ENCODE peak calls at places on chromosomes 5 and 9, in four cellular contexts. Z is Caco-2, O is BE2C, K is heart right ventricle. P is an unnamed sample.

GRCh38 chr9:97313243-97313642 is 5.8 kb downstream of the CCDC180 start:
- DNase-seq in K (no peak), Z (no peak), O (no peak), P (no peak)

GRCh38 chr5:179264053-179264540 is 81.2 kb downstream of the ADAMTS2 start:
- DNase-seq in K (no peak), Z (peak), O (no peak), P (no peak)

GRCh38 chr5:38414348-38414747 is 142.1 kb downstream of the LIFR start:
- DNase-seq in Z (no peak), K (no peak), O (no peak), P (no peak)

GRCh38 chr9:125631391-125632085 is 75.5 kb downstream of the MAPKAP1 start:
- DNase-seq in K (no peak), O (peak), Z (no peak), P (peak)

GRCh38 chr5:153885166-153885565 is 153.5 kb downstream of the FAM114A2 start:
- DNase-seq in O (no peak), K (no peak), Z (no peak), P (no peak)

GRCh38 chr5:110925398-110925797 is 146.1 kb upstream of the TSLP start:
- DNase-seq in Z (no peak), K (no peak), O (no peak), P (peak)

GRCh38 chr9:93814561-93814960 is 140.6 kb downstream of the BARX1 start:
- DNase-seq in K (no peak), Z (no peak), O (no peak), P (no peak)

GRCh38 chr5:180532268-180532667 is 38.1 kb downstream of the CNOT6 start:
- DNase-seq in O (no peak), Z (no peak), K (no peak), P (no peak)

GRCh38 chr9:684055-684949 is 157.2 kb upstream of the DMRT1 start:
- DNase-seq in K (no peak), O (no peak), Z (no peak), P (peak)
- TF ChIP-seq CTCF in K (no peak), O (no peak), Z (no peak), P (no peak)

GRCh38 chr9:92295240-92295790 is 1.8 kb upstream of the IARS1 start:
- DNase-seq in O (no peak), K (no peak), Z (no peak), P (no peak)
- H3K4me3 ChIP-seq in O (no peak), K (no peak), Z (no peak), P (no peak)

GRCh38 chr5:65663804-65664521 is 39.1 kb downstream of the SHLD3 start:
- DNase-seq in Z (no peak), K (no peak), O (peak), P (peak)
- TF ChIP-seq CTCF in Z (peak), K (no peak), O (peak), P (peak)

GRCh38 chr9:127980706-127981558 is at the start of gene EEIG1:
- DNase-seq in K (peak), Z (peak), O (peak), P (peak)

GRCh38 chr9:127985011-127985410 is 4.2 kb upstream of the EEIG1 start:
- DNase-seq in K (no peak), O (no peak), Z (no peak), P (no peak)

GRCh38 chr9:127983847-127984289 is 3.1 kb upstream of the EEIG1 start:
- DNase-seq in O (no peak), Z (no peak), K (peak), P (no peak)

GRCh38 chr9:127981559-127982121 is 851 bp upstream of the EEIG1 start:
- DNase-seq in O (no peak), Z (no peak), K (peak), P (no peak)

GRCh38 chr9:127982912-127983311 is 2.1 kb upstream of the EEIG1 start:
- DNase-seq in K (no peak), Z (no peak), O (no peak), P (no peak)
- H3K4me3 ChIP-seq in K (no peak), Z (no peak), O (no peak), P (no peak)

GRCh38 chr9:36204906-36205547 is 14.3 kb downstream of the CLTA start:
- DNase-seq in K (no peak), Z (peak), O (peak), P (peak)
- TF ChIP-seq CTCF in K (no peak), Z (peak), O (peak), P (no peak)

GRCh38 chr5:108260858-108261170 is 121.1 kb downstream of the FBXL17 start:
- DNase-seq in K (no peak), O (no peak), Z (no peak), P (no peak)
- H3K4me3 ChIP-seq in K (no peak), O (no peak), Z (no peak), P (no peak)

GRCh38 chr5:131164931-131165727 is at the start of gene HINT1:
- DNase-seq in O (peak), Z (peak), K (peak), P (peak)

GRCh38 chr5:131163315-131164119 is 1.5 kb downstream of the HINT1 start:
- DNase-seq in O (no peak), K (no peak), Z (no peak), P (peak)

GRCh38 chr5:131160134-131160533 is 4.9 kb downstream of the HINT1 start:
- DNase-seq in Z (no peak), O (no peak), K (no peak), P (peak)

GRCh38 chr5:131167615-131168014 is 2.6 kb upstream of the HINT1 start:
- DNase-seq in O (no peak), Z (no peak), K (no peak), P (no peak)

GRCh38 chr5:131164161-131164930 is 710 bp downstream of the HINT1 start:
- DNase-seq in K (peak), O (peak), Z (peak), P (peak)
- TF ChIP-seq CTCF in K (no peak), O (no peak), Z (peak), P (no peak)

GRCh38 chr9:20557890-20558608 is 64.2 kb downstream of the MLLT3 start:
- DNase-seq in K (no peak), Z (no peak), O (no peak), P (no peak)
- H3K4me3 ChIP-seq in K (no peak), Z (no peak), O (no peak), P (no peak)

DNA sequence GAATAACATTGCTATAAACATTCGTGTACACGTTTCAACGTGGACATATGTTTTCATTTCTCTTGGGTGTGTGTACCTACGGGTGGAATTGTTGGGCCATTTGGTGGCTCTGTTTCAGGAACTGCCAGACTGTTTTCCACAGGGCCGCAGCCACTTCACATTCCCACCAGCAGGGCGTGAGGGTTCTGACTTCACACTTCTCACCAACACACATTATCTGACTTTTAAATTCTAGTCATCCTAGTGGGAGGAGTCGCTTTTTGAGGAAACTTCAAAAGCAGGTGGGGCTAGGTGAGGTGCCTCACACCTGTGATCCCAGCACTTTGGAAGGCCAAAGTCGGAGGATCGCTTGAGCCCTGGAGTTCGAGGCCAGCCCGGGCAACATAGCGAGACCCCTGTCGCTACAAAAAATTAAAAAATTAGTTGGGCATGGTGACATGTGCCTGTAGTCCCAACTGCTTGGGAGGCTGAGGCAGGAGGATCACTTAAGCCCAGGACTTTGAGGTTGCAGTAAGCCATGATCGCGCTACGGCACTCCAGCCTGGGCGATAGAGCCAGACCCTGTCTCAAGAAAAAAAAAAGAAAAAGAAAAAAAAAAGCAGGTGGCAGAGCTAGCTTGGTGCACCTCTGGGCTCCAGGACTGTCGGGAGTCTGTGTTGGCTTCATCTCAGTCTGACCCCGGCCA is 28.5 kb downstream of the TSPAN17 start:
- DNase-seq in Z (peak), K (no peak), O (no peak), P (peak)
- TF ChIP-seq CTCF in Z (peak), K (peak), O (peak), P (peak)

GRCh38 chr9:138060881-138061280 is 183.3 kb downstream of the CACNA1B start:
- DNase-seq in O (no peak), Z (no peak), K (no peak), P (no peak)

GRCh38 chr9:138058181-138058580 is 180.6 kb downstream of the CACNA1B start:
- DNase-seq in K (no peak), Z (no peak), O (no peak), P (no peak)

GRCh38 chr9:138059196-138059595 is 181.6 kb downstream of the CACNA1B start:
- DNase-seq in Z (peak), K (no peak), O (peak), P (no peak)

GRCh38 chr9:138060365-138060764 is 182.8 kb downstream of the CACNA1B start:
- DNase-seq in O (no peak), Z (peak), K (no peak), P (no peak)

GRCh38 chr9:138057726-138058125 is 180.1 kb downstream of the CACNA1B start:
- DNase-seq in O (no peak), K (no peak), Z (no peak), P (no peak)
- H3K4me3 ChIP-seq in O (no peak), K (no peak), Z (no peak), P (no peak)

P was measured in epithelial cell of esophagus.